ENCODE peak calls at places on chromosome 15, in four cellular contexts. U is activated CD4-positive, CD25-positive, alpha-beta regulatory T cell treated with anti-CD3 and anti-CD28 coated beads, Interleukin-2, amount 50 U/mL, for 16 hours; R is stimulated activated CD8-positive, alpha-beta memory T cell treated with anti-CD3 and anti-CD28 coated beads, Interleukin-4, amount 100 ng/mL, for 24 hours; O is H9. X is an unnamed sample.

GRCh38 chr15:77118787-77119410 is 48.0 kb upstream of the TSPAN3 start:
- DNase-seq in U (no peak), R (no peak), O (no peak), X (peak)

GRCh38 chr15:96333194-96334016 is 2.9 kb downstream of the NR2F2 start:
- DNase-seq in U (no peak), R (no peak), O (peak), X (peak)

GRCh38 chr15:88631464-88632028 is 7.3 kb upstream of the ISG20 start:
- DNase-seq in U (no peak), R (no peak), O (no peak), X (no peak)

GRCh38 chr15:89206908-89207331 is 14.5 kb downstream of the RLBP1 start:
- DNase-seq in U (peak), R (peak), O (peak), X (peak)

GRCh38 chr15:75606711-75607684 is 18.5 kb downstream of the SNUPN start:
- DNase-seq in U (no peak), R (no peak), O (no peak), X (no peak)

GRCh38 chr15:69080203-69080957 is 65.9 kb downstream of the NOX5 start:
- DNase-seq in U (no peak), R (no peak), O (peak), X (peak)

GRCh38 chr15:31387101-31387482 is 60.5 kb downstream of the KLF13 start:
- DNase-seq in U (no peak), R (no peak), O (no peak), X (no peak)

GRCh38 chr15:34606545-34606944 is 23.1 kb upstream of the GOLGA8B start:
- DNase-seq in U (no peak), R (no peak), O (no peak), X (no peak)

GRCh38 chr15:66040211-66040892 is 171.1 kb downstream of the RAB11A start:
- DNase-seq in U (no peak), R (no peak), O (no peak), X (no peak)

GRCh38 chr15:97947465-97948262 is 12.8 kb upstream of the ARRDC4 start:
- DNase-seq in U (no peak), R (no peak), O (no peak), X (peak)

GRCh38 chr15:63677778-63678177 is 80.6 kb downstream of the FBXL22 start:
- DNase-seq in U (no peak), R (no peak), O (no peak), X (peak)

GRCh38 chr15:38768970-38769369 is 204.4 kb upstream of the RASGRP1 start:
- DNase-seq in U (no peak), R (no peak), O (peak), X (peak)

GRCh38 chr15:41891226-41891625 is 2.6 kb downstream of the SPTBN5 start:
- DNase-seq in U (no peak), R (no peak), O (no peak), X (no peak)

GRCh38 chr15:42020713-42021273 is at the start of gene PLA2G4E:
- DNase-seq in U (no peak), R (no peak), O (no peak), X (peak)

GRCh38 chr15:62449638-62450037 is 284.6 kb upstream of the C2CD4B start:
- DNase-seq in U (no peak), R (no peak), O (no peak), X (no peak)

GRCh38 chr15:37585966-37586656 is 348.3 kb upstream of the TMCO5A start:
- DNase-seq in U (no peak), R (no peak), O (no peak), X (peak)

GRCh38 chr15:58046467-58046866 is 19.0 kb downstream of the ALDH1A2 start:
- DNase-seq in U (no peak), R (no peak), O (no peak), X (no peak)

GRCh38 chr15:70762469-70763119 is 764 bp downstream of the UACA start:
- DNase-seq in U (no peak), R (no peak), O (peak), X (peak)

GRCh38 chr15:48630245-48630644 is 15.3 kb downstream of the FBN1 start:
- DNase-seq in U (no peak), R (no peak), O (no peak), X (no peak)

GRCh38 chr15:48984811-48985352 is 21.2 kb upstream of the SHC4 start:
- DNase-seq in U (no peak), R (no peak), O (no peak), X (no peak)

GRCh38 chr15:35305031-35305555 is 220.0 kb upstream of the NANOGP8 start:
- DNase-seq in U (no peak), R (no peak), O (no peak), X (no peak)

GRCh38 chr15:95679847-95680582 is 650.5 kb upstream of the NR2F2 start:
- DNase-seq in U (no peak), R (no peak), O (no peak), X (no peak)

GRCh38 chr15:40911139-40911538 is 16.9 kb downstream of the VPS18 start:
- DNase-seq in U (no peak), R (no peak), O (peak), X (no peak)

GRCh38 chr15:89052474-89052873 is 35.8 kb upstream of the ABHD2 start:
- DNase-seq in U (no peak), R (no peak), O (no peak), X (no peak)

GRCh38 chr15:55799287-55800212 is 56.6 kb upstream of the PRTG start:
- DNase-seq in U (no peak), R (peak), O (peak), X (peak)

GRCh38 chr15:29821416-29822099 is 710 bp downstream of the TJP1 start:
- DNase-seq in U (no peak), R (peak), O (peak), X (peak)

GRCh38 chr15:75347222-75348033 is 589 bp downstream of the NEIL1 start:
- DNase-seq in U (no peak), R (peak), O (peak), X (peak)

GRCh38 chr15:66390670-66391069 is 4.0 kb downstream of the MAP2K1 start:
- DNase-seq in U (no peak), R (no peak), O (no peak), X (peak)

GRCh38 chr15:87873501-87873900 is 383.0 kb downstream of the NTRK3 start:
- DNase-seq in U (no peak), R (no peak), O (no peak), X (no peak)

X was measured in epithelial cell of esophagus.